ENCODE peak calls at places on chromosomes 7 and 10, in seven cellular contexts. G is AML-193, I is MCF 10A, V is amniotic epithelial cell, Z is NCI-H1105 treated with DMSO at 0.1 percent for 48 hours, B is mesenteric fat pad, R is HCEC 1CT. T is an unnamed sample.

GRCh38 chr7:142870147-142870559 is 15.3 kb downstream of the EPHB6 start:
- DNase-seq in B (peak), G (no peak), V (no peak), I (no peak), R (no peak), Z (no peak), T (no peak)

GRCh38 chr7:144026203-144026883 is 22.4 kb upstream of the OR2A5 start:
- DNase-seq in V (no peak), B (no peak), I (no peak), Z (no peak), G (no peak), R (no peak), T (no peak)

GRCh38 chr10:44399478-44400451 is 14.9 kb upstream of the CXCL12 start:
- DNase-seq in Z (no peak), V (no peak), G (no peak), I (no peak), R (no peak), B (peak), T (no peak)

GRCh38 chr7:2169923-2170575 is 62.7 kb downstream of the MAD1L1 start:
- DNase-seq in Z (no peak), B (peak), G (no peak), V (no peak), I (peak), R (no peak), T (no peak)

GRCh38 chr10:27192284-27192683 is 37.1 kb downstream of the MASTL start:
- DNase-seq in I (peak), Z (no peak), V (peak), B (no peak), G (no peak), R (peak), T (peak)

GRCh38 chr7:801940-802364 is 30.3 kb upstream of the SUN1 start:
- DNase-seq in G (no peak), I (peak), B (no peak), Z (no peak), R (no peak), V (peak), T (no peak)

GRCh38 chr10:22849077-22849810 is 78.6 kb upstream of the ARMC3 start:
- DNase-seq in V (peak), Z (no peak), R (no peak), I (peak), G (no peak), B (no peak), T (peak)

GRCh38 chr10:104045151-104046089 is 40.3 kb downstream of the COL17A1 start:
- DNase-seq in R (peak), B (no peak), V (peak), I (peak), G (no peak), Z (peak), T (peak)

GRCh38 chr10:86952106-86952505 is 5.3 kb downstream of the MMRN2 start:
- DNase-seq in B (no peak), V (no peak), G (no peak), R (no peak), I (no peak), Z (no peak), T (no peak)

GRCh38 chr7:2558620-2559282 is at the start of gene IQCE:
- DNase-seq in B (peak), Z (peak), I (peak), G (peak), V (peak), R (peak), T (peak)

GRCh38 chr7:76048668-76048988 is 722 bp downstream of the MDH2 start:
- DNase-seq in I (peak), V (no peak), Z (peak), R (no peak), B (no peak), G (no peak), T (no peak)

GRCh38 chr10:2893991-2894390 is 173.4 kb upstream of the PFKP start:
- DNase-seq in V (no peak), I (no peak), R (no peak), Z (no peak), B (no peak), G (no peak), T (no peak)

GRCh38 chr7:930975-931758 is 23.3 kb downstream of the ADAP1 start:
- DNase-seq in I (no peak), G (peak), B (no peak), Z (no peak), V (no peak), R (no peak), T (no peak)

GRCh38 chr7:155725073-155725346 is 80.5 kb downstream of the RBM33 start:
- DNase-seq in I (no peak), Z (no peak), B (no peak), V (no peak), R (no peak), G (no peak), T (no peak)

GRCh38 chr7:42868456-42868855 is 43.4 kb downstream of the C7orf25 start:
- DNase-seq in V (no peak), Z (no peak), I (no peak), G (no peak), B (no peak), R (no peak), T (no peak)

GRCh38 chr7:122902751-122903495 is 16.7 kb upstream of the CADPS2 start:
- DNase-seq in R (no peak), Z (no peak), V (no peak), G (no peak), I (peak), B (no peak), T (peak)

GRCh38 chr10:14306201-14306600 is 24.5 kb downstream of the FRMD4A start:
- DNase-seq in B (no peak), G (peak), Z (no peak), V (no peak), I (no peak), R (no peak), T (no peak)

GRCh38 chr10:30270247-30270646 is 78.8 kb downstream of the MTPAP start:
- DNase-seq in G (peak), B (no peak), Z (no peak), I (no peak), V (peak), R (peak), T (peak)

GRCh38 chr10:91043173-91043910 is 122.5 kb upstream of the ANKRD1 start:
- DNase-seq in B (no peak), R (peak), V (peak), G (peak), I (peak), Z (peak), T (peak)

GRCh38 chr10:48205918-48206317 is 68.6 kb downstream of the FRMPD2 start:
- DNase-seq in G (no peak), Z (no peak), V (no peak), R (no peak), B (no peak), I (peak), T (no peak)

GRCh38 chr7:79011921-79012320 is 441.5 kb downstream of the MAGI2 start:
- DNase-seq in V (no peak), B (no peak), Z (no peak), I (no peak), R (no peak), G (no peak), T (no peak)

GRCh38 chr7:155785536-155785935 is 26.7 kb downstream of the SHH start:
- DNase-seq in V (no peak), R (peak), I (no peak), G (no peak), B (no peak), Z (no peak), T (no peak)

GRCh38 chr7:158613481-158613880 is 25.9 kb upstream of the PTPRN2 start:
- DNase-seq in R (no peak), I (no peak), V (peak), Z (peak), B (no peak), G (no peak), T (no peak)

GRCh38 chr10:21907436-21907835 is 96.1 kb downstream of the DNAJC1 start:
- DNase-seq in G (no peak), B (no peak), Z (no peak), I (no peak), V (no peak), R (no peak), T (no peak)

GRCh38 chr7:71334541-71334940 is 202.6 kb downstream of the GALNT17 start:
- DNase-seq in V (no peak), R (no peak), I (no peak), B (no peak), G (no peak), Z (no peak), T (no peak)

GRCh38 chr7:142568430-142569097 is 180.7 kb upstream of the PRSS1 start:
- DNase-seq in Z (no peak), R (peak), V (peak), I (peak), B (no peak), G (peak), T (peak)

GRCh38 chr10:101389986-101390531 is 36.1 kb downstream of the BTRC start:
- DNase-seq in I (no peak), Z (no peak), G (no peak), V (no peak), R (no peak), B (no peak), T (no peak)

GRCh38 chr10:80161321-80162084 is 29.0 kb downstream of the PLAC9 start:
- DNase-seq in I (no peak), V (no peak), B (no peak), Z (peak), R (no peak), G (no peak), T (no peak)

GRCh38 chr7:130872756-130873448 is 138.9 kb upstream of the KLF14 start:
- DNase-seq in G (no peak), V (no peak), I (no peak), Z (no peak), B (no peak), R (peak), T (no peak)

GRCh38 chr10:8338177-8338766 is 283.8 kb downstream of the GATA3 start:
- DNase-seq in G (no peak), B (no peak), I (no peak), Z (no peak), V (no peak), R (no peak), T (no peak)

GRCh38 chr7:108630002-108630401 is 60.3 kb downstream of the DNAJB9 start:
- DNase-seq in Z (peak), G (no peak), V (peak), B (no peak), R (no peak), I (no peak), T (no peak)

GRCh38 chr10:121525276-121526039 is 72.8 kb downstream of the FGFR2 start:
- DNase-seq in B (no peak), Z (no peak), R (no peak), G (no peak), I (no peak), V (no peak), T (no peak)

GRCh38 chr10:127300868-127301321 is 104.5 kb upstream of the INSYN2A start:
- DNase-seq in G (no peak), B (no peak), V (no peak), R (no peak), Z (no peak), I (no peak), T (no peak)

GRCh38 chr10:63798599-63799498 is 277.6 kb downstream of the REEP3 start:
- DNase-seq in Z (no peak), R (peak), I (peak), G (no peak), V (peak), B (no peak), T (peak)

GRCh38 chr7:154332776-154333175 is 280.6 kb downstream of the DPP6 start:
- DNase-seq in Z (no peak), V (no peak), I (no peak), G (no peak), B (no peak), R (no peak), T (no peak)

GRCh38 chr7:25392571-25393338 is 164.5 kb upstream of the NPVF start:
- DNase-seq in V (no peak), R (no peak), B (no peak), G (no peak), Z (no peak), I (no peak), T (no peak)

GRCh38 chr10:80805343-80806020 is 267.8 kb downstream of the SH2D4B start:
- DNase-seq in V (no peak), Z (no peak), B (no peak), G (no peak), R (no peak), I (no peak), T (no peak)

GRCh38 chr10:94129393-94130130 is 135.8 kb downstream of the PLCE1 start:
- DNase-seq in V (peak), B (no peak), R (peak), I (no peak), Z (no peak), G (no peak), T (peak)

GRCh38 chr7:137403282-137403681 is 59.7 kb upstream of the PTN start:
- DNase-seq in V (no peak), R (no peak), Z (no peak), B (no peak), I (no peak), G (no peak), T (no peak)

T was measured in hepatic stellate cell.